ENCODE peak calls at places on chromosomes 16 and 17, in nine cellular contexts. One of them, this sample, is unnamed.

GRCh38 chr17:56834380-56835258 is 668 bp downstream of the DGKE start:
- DNase-seq in hepatocyte: peak; percentile 78
- DNase-seq in upper lobe of right lung: peak; percentile 79
- DNase-seq in CD8-positive, alpha-beta memory T cell: peak; percentile 68
- DNase-seq in stomach: peak; percentile 64
- DNase-seq in sigmoid colon: peak; percentile 76
- DNase-seq in naive thymus-derived CD4-positive, alpha-beta T cell: peak; percentile 76
- DNase-seq in PC-9: peak; percentile 61
- DNase-seq in HAP-1: peak; percentile 73
- DNase-seq in this sample: peak; percentile 65

GRCh38 chr17:44386182-44386525 is 3.3 kb downstream of the ITGA2B start:
- DNase-seq in PC-9: no peak
- DNase-seq in naive thymus-derived CD4-positive, alpha-beta T cell: no peak
- DNase-seq in hepatocyte: no peak
- DNase-seq in HAP-1: no peak
- DNase-seq in upper lobe of right lung: no peak
- DNase-seq in CD8-positive, alpha-beta memory T cell: no peak
- DNase-seq in sigmoid colon: no peak
- DNase-seq in stomach: no peak
- DNase-seq in this sample: no peak

GRCh38 chr16:75566889-75567255 is 693 bp downstream of the GABARAPL2 start:
- DNase-seq in naive thymus-derived CD4-positive, alpha-beta T cell: peak; percentile 20
- DNase-seq in stomach: no peak
- DNase-seq in sigmoid colon: no peak
- DNase-seq in upper lobe of right lung: no peak
- DNase-seq in CD8-positive, alpha-beta memory T cell: peak; percentile 10
- DNase-seq in HAP-1: peak; percentile 35
- DNase-seq in hepatocyte: peak; percentile 37
- DNase-seq in PC-9: no peak
- DNase-seq in this sample: peak; percentile 64

GRCh38 chr16:83826146-83826913 is 18.6 kb downstream of the HSBP1 start:
- DNase-seq in sigmoid colon: peak; percentile 95
- DNase-seq in naive thymus-derived CD4-positive, alpha-beta T cell: peak; percentile 74
- DNase-seq in hepatocyte: peak; percentile 89
- DNase-seq in upper lobe of right lung: peak; percentile 91
- DNase-seq in CD8-positive, alpha-beta memory T cell: peak; percentile 52
- DNase-seq in HAP-1: peak; percentile 92
- DNase-seq in stomach: peak; percentile 93
- DNase-seq in PC-9: peak; percentile 88
- DNase-seq in this sample: peak; percentile 89

GRCh38 chr16:54545890-54546476 is 259.4 kb upstream of the IRX3 start:
- DNase-seq in PC-9: no peak
- DNase-seq in naive thymus-derived CD4-positive, alpha-beta T cell: no peak
- DNase-seq in HAP-1: no peak
- DNase-seq in hepatocyte: no peak
- DNase-seq in upper lobe of right lung: no peak
- DNase-seq in stomach: no peak
- DNase-seq in sigmoid colon: no peak
- DNase-seq in CD8-positive, alpha-beta memory T cell: no peak
- DNase-seq in this sample: no peak

GRCh38 chr17:75827291-75828050 is 16.7 kb downstream of the UNC13D start:
- DNase-seq in PC-9: no peak
- DNase-seq in CD8-positive, alpha-beta memory T cell: peak; percentile 72
- DNase-seq in hepatocyte: peak; percentile 75
- DNase-seq in HAP-1: peak; percentile 76
- DNase-seq in sigmoid colon: peak; percentile 91
- DNase-seq in upper lobe of right lung: no peak
- DNase-seq in stomach: peak; percentile 62
- DNase-seq in naive thymus-derived CD4-positive, alpha-beta T cell: peak; percentile 66
- DNase-seq in this sample: peak; percentile 92

GRCh38 chr17:885971-886571 is 93.5 kb downstream of the NXN start:
- DNase-seq in hepatocyte: no peak
- DNase-seq in naive thymus-derived CD4-positive, alpha-beta T cell: no peak
- DNase-seq in stomach: peak; percentile 72
- DNase-seq in CD8-positive, alpha-beta memory T cell: no peak
- DNase-seq in upper lobe of right lung: no peak
- DNase-seq in sigmoid colon: peak; percentile 97
- DNase-seq in HAP-1: no peak
- DNase-seq in PC-9: no peak
- DNase-seq in this sample: no peak

GRCh38 chr17:43868236-43868994 is 21.4 kb downstream of the CD300LG start:
- DNase-seq in HAP-1: no peak
- DNase-seq in CD8-positive, alpha-beta memory T cell: no peak
- DNase-seq in hepatocyte: no peak
- DNase-seq in upper lobe of right lung: no peak
- DNase-seq in PC-9: no peak
- DNase-seq in sigmoid colon: peak; percentile 19
- DNase-seq in stomach: no peak
- DNase-seq in naive thymus-derived CD4-positive, alpha-beta T cell: no peak
- DNase-seq in this sample: no peak

GRCh38 chr17:694239-694638 is 20.4 kb downstream of the VPS53 start:
- DNase-seq in PC-9: peak; percentile 80
- DNase-seq in sigmoid colon: no peak
- DNase-seq in hepatocyte: peak; percentile 49
- DNase-seq in CD8-positive, alpha-beta memory T cell: no peak
- DNase-seq in stomach: no peak
- DNase-seq in upper lobe of right lung: no peak
- DNase-seq in naive thymus-derived CD4-positive, alpha-beta T cell: no peak
- DNase-seq in HAP-1: no peak
- DNase-seq in this sample: no peak

GRCh38 chr16:81633147-81633619 is 145.9 kb upstream of the PLCG2 start:
- DNase-seq in upper lobe of right lung: no peak
- DNase-seq in PC-9: peak; percentile 73
- DNase-seq in stomach: no peak
- DNase-seq in hepatocyte: no peak
- DNase-seq in sigmoid colon: no peak
- DNase-seq in CD8-positive, alpha-beta memory T cell: no peak
- DNase-seq in naive thymus-derived CD4-positive, alpha-beta T cell: no peak
- DNase-seq in HAP-1: no peak
- DNase-seq in this sample: peak; percentile 76

GRCh38 chr16:29784901-29785500 is 5.5 kb upstream of the KIF22 start:
- DNase-seq in sigmoid colon: peak; percentile 84
- DNase-seq in PC-9: no peak
- DNase-seq in stomach: peak; percentile 67
- DNase-seq in HAP-1: no peak
- DNase-seq in naive thymus-derived CD4-positive, alpha-beta T cell: peak; percentile 74
- DNase-seq in CD8-positive, alpha-beta memory T cell: peak; percentile 62
- DNase-seq in upper lobe of right lung: peak; percentile 83
- DNase-seq in hepatocyte: peak; percentile 82
- DNase-seq in this sample: peak; percentile 97

GRCh38 chr17:76824103-76824502 is 44.1 kb upstream of the MGAT5B start:
- DNase-seq in PC-9: no peak
- DNase-seq in sigmoid colon: no peak
- DNase-seq in HAP-1: no peak
- DNase-seq in hepatocyte: no peak
- DNase-seq in CD8-positive, alpha-beta memory T cell: no peak
- DNase-seq in naive thymus-derived CD4-positive, alpha-beta T cell: no peak
- DNase-seq in stomach: no peak
- DNase-seq in upper lobe of right lung: no peak
- DNase-seq in this sample: no peak

GRCh38 chr17:73998246-73999220 is 204.9 kb upstream of the RPL38 start:
- DNase-seq in hepatocyte: peak; percentile 76
- DNase-seq in CD8-positive, alpha-beta memory T cell: peak; percentile 13
- DNase-seq in sigmoid colon: no peak
- DNase-seq in stomach: peak; percentile 70
- DNase-seq in HAP-1: peak; percentile 78
- DNase-seq in upper lobe of right lung: peak; percentile 79
- DNase-seq in naive thymus-derived CD4-positive, alpha-beta T cell: peak; percentile 70
- DNase-seq in PC-9: peak; percentile 45
- DNase-seq in this sample: peak; percentile 85

GRCh38 chr17:64572682-64573154 is 65.9 kb downstream of the CEP95 start:
- DNase-seq in naive thymus-derived CD4-positive, alpha-beta T cell: peak; percentile 8
- DNase-seq in PC-9: no peak
- DNase-seq in stomach: no peak
- DNase-seq in upper lobe of right lung: no peak
- DNase-seq in hepatocyte: no peak
- DNase-seq in CD8-positive, alpha-beta memory T cell: no peak
- DNase-seq in sigmoid colon: no peak
- DNase-seq in HAP-1: no peak
- DNase-seq in this sample: no peak

GRCh38 chr17:55479903-55480302 is 31.3 kb downstream of the SMIM36 start:
- DNase-seq in sigmoid colon: no peak
- DNase-seq in hepatocyte: no peak
- DNase-seq in stomach: no peak
- DNase-seq in PC-9: no peak
- DNase-seq in naive thymus-derived CD4-positive, alpha-beta T cell: no peak
- DNase-seq in HAP-1: no peak
- DNase-seq in CD8-positive, alpha-beta memory T cell: no peak
- DNase-seq in upper lobe of right lung: no peak
- DNase-seq in this sample: no peak

GRCh38 chr16:2208772-2209171 is 1.9 kb downstream of the BRICD5 start:
- DNase-seq in naive thymus-derived CD4-positive, alpha-beta T cell: no peak
- DNase-seq in CD8-positive, alpha-beta memory T cell: no peak
- DNase-seq in HAP-1: no peak
- DNase-seq in upper lobe of right lung: no peak
- DNase-seq in hepatocyte: no peak
- DNase-seq in sigmoid colon: no peak
- DNase-seq in PC-9: no peak
- DNase-seq in stomach: no peak
- DNase-seq in this sample: no peak

GRCh38 chr16:79348521-79349306 is 251.8 kb downstream of the MAF start:
- DNase-seq in sigmoid colon: no peak
- DNase-seq in hepatocyte: no peak
- DNase-seq in HAP-1: no peak
- DNase-seq in upper lobe of right lung: no peak
- DNase-seq in stomach: no peak
- DNase-seq in PC-9: no peak
- DNase-seq in CD8-positive, alpha-beta memory T cell: no peak
- DNase-seq in naive thymus-derived CD4-positive, alpha-beta T cell: no peak
- DNase-seq in this sample: no peak
- H3K4me1 ChIP-seq in sigmoid colon: no peaks in the 10 kb centered on the region
- H3K4me1 ChIP-seq in hepatocyte: no peaks in the 10 kb centered on the region
- H3K4me1 ChIP-seq in HAP-1: no peaks in the 10 kb centered on the region
- H3K4me1 ChIP-seq in upper lobe of right lung: no peaks in the 10 kb centered on the region
- H3K4me1 ChIP-seq in stomach: no peaks in the 10 kb centered on the region
- H3K4me1 ChIP-seq in PC-9: no peaks in the 10 kb centered on the region
- H3K4me1 ChIP-seq in CD8-positive, alpha-beta memory T cell: no peaks in the 10 kb centered on the region
- H3K4me1 ChIP-seq in naive thymus-derived CD4-positive, alpha-beta T cell: no peaks in the 10 kb centered on the region
- H3K4me1 ChIP-seq in this sample: peaks cover 23% of the 10 kb centered on the region

DNA sequence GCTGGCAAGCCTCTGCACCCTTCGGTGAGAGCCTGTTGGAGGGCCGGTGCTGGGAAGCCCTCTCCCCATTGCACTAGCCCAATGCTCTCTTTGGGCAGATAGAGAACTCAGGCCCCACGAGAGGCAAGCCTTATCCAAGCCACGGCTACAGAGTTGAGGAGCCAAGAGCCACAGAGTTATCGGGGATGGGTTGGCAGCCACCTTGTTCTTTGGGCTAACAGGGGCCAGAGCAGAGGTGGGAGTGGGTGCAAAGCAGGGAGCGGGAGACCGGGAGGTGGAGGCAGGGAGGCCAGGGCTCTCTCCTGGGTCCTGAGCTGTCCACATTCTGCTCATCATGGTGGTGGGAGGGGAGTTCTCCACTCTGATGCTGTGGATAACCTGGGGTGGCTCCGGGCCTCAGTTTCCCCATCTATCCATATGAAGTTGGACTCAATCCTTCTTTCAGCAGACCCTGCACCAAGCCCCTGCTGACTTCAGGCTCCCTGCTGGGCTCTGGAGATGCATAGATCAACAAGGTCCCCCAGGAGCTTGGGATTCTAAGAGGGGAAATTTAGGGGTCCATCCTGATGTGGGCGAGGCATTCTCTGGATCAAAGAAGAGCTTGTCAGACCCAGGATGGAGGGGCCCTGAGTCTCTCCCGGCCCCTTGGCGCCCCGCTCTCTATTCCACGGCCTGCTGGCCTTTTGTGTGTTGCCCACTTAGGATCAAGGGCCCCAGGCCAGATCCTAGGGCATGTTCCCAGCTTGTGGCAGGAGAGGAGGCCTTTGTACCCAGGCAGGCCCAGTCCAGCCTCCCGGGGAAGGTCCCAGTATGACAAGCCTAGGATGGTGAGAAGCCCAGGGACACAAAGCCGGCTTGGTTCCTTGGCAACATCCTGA is 557 bp upstream of the CX3CL1 start:
- DNase-seq in HAP-1: no peak
- DNase-seq in hepatocyte: no peak
- DNase-seq in CD8-positive, alpha-beta memory T cell: no peak
- DNase-seq in stomach: no peak
- DNase-seq in naive thymus-derived CD4-positive, alpha-beta T cell: no peak
- DNase-seq in sigmoid colon: no peak
- DNase-seq in upper lobe of right lung: no peak
- DNase-seq in PC-9: no peak
- DNase-seq in this sample: no peak
- H3K4me3 ChIP-seq in HAP-1: no peak overlapping the region
- H3K4me3 ChIP-seq in hepatocyte: no peak overlapping the region
- H3K4me3 ChIP-seq in CD8-positive, alpha-beta memory T cell: no peak overlapping the region
- H3K4me3 ChIP-seq in stomach: peak overlapping the region; percentile 42
- H3K4me3 ChIP-seq in naive thymus-derived CD4-positive, alpha-beta T cell: no peak overlapping the region
- H3K4me3 ChIP-seq in sigmoid colon: no peak overlapping the region
- H3K4me3 ChIP-seq in upper lobe of right lung: peak overlapping the region; percentile 47
- H3K4me3 ChIP-seq in PC-9: no peak overlapping the region
- H3K4me3 ChIP-seq in this sample: peak overlapping the region; percentile 46

GRCh38 chr17:59367657-59368045 is 36.2 kb downstream of the YPEL2 start:
- DNase-seq in hepatocyte: peak; percentile 30
- DNase-seq in PC-9: peak; percentile 38
- DNase-seq in naive thymus-derived CD4-positive, alpha-beta T cell: no peak
- DNase-seq in CD8-positive, alpha-beta memory T cell: no peak
- DNase-seq in stomach: no peak
- DNase-seq in sigmoid colon: no peak
- DNase-seq in HAP-1: no peak
- DNase-seq in upper lobe of right lung: no peak
- DNase-seq in this sample: no peak
- H3K4me1 ChIP-seq in hepatocyte: peaks cover 77% of the 10 kb centered on the region
- H3K4me1 ChIP-seq in PC-9: peaks cover 71% of the 10 kb centered on the region
- H3K4me1 ChIP-seq in naive thymus-derived CD4-positive, alpha-beta T cell: peaks cover 15% of the 10 kb centered on the region
- H3K4me1 ChIP-seq in CD8-positive, alpha-beta memory T cell: peaks cover 79% of the 10 kb centered on the region
- H3K4me1 ChIP-seq in stomach: peaks cover 99% of the 10 kb centered on the region
- H3K4me1 ChIP-seq in sigmoid colon: peaks cover 98% of the 10 kb centered on the region
- H3K4me1 ChIP-seq in HAP-1: peaks cover 8% of the 10 kb centered on the region
- H3K4me1 ChIP-seq in upper lobe of right lung: peaks cover 84% of the 10 kb centered on the region
- H3K4me1 ChIP-seq in this sample: peaks cover 39% of the 10 kb centered on the region

GRCh38 chr17:78759969-78760352 is 22.1 kb downstream of the CYTH1 start:
- DNase-seq in stomach: no peak
- DNase-seq in HAP-1: no peak
- DNase-seq in hepatocyte: no peak
- DNase-seq in PC-9: no peak
- DNase-seq in upper lobe of right lung: no peak
- DNase-seq in naive thymus-derived CD4-positive, alpha-beta T cell: no peak
- DNase-seq in CD8-positive, alpha-beta memory T cell: no peak
- DNase-seq in sigmoid colon: no peak
- DNase-seq in this sample: no peak

GRCh38 chr17:78764871-78765270 is 17.2 kb downstream of the CYTH1 start:
- DNase-seq in HAP-1: no peak
- DNase-seq in upper lobe of right lung: no peak
- DNase-seq in sigmoid colon: no peak
- DNase-seq in stomach: no peak
- DNase-seq in naive thymus-derived CD4-positive, alpha-beta T cell: no peak
- DNase-seq in CD8-positive, alpha-beta memory T cell: no peak
- DNase-seq in PC-9: no peak
- DNase-seq in hepatocyte: no peak
- DNase-seq in this sample: no peak

GRCh38 chr17:78762007-78762406 is 20.1 kb downstream of the CYTH1 start:
- DNase-seq in stomach: no peak
- DNase-seq in hepatocyte: no peak
- DNase-seq in CD8-positive, alpha-beta memory T cell: no peak
- DNase-seq in HAP-1: no peak
- DNase-seq in PC-9: no peak
- DNase-seq in sigmoid colon: no peak
- DNase-seq in upper lobe of right lung: no peak
- DNase-seq in naive thymus-derived CD4-positive, alpha-beta T cell: no peak
- DNase-seq in this sample: no peak

GRCh38 chr17:78763561-78763960 is 18.5 kb downstream of the CYTH1 start:
- DNase-seq in HAP-1: no peak
- DNase-seq in naive thymus-derived CD4-positive, alpha-beta T cell: no peak
- DNase-seq in sigmoid colon: no peak
- DNase-seq in upper lobe of right lung: no peak
- DNase-seq in PC-9: no peak
- DNase-seq in CD8-positive, alpha-beta memory T cell: no peak
- DNase-seq in hepatocyte: no peak
- DNase-seq in stomach: no peak
- DNase-seq in this sample: no peak

GRCh38 chr17:78759203-78759968 is 22.7 kb downstream of the CYTH1 start:
- DNase-seq in CD8-positive, alpha-beta memory T cell: peak; percentile 85
- DNase-seq in hepatocyte: peak; percentile 52
- DNase-seq in upper lobe of right lung: peak; percentile 77
- DNase-seq in sigmoid colon: no peak
- DNase-seq in naive thymus-derived CD4-positive, alpha-beta T cell: peak; percentile 95
- DNase-seq in PC-9: no peak
- DNase-seq in stomach: peak; percentile 85
- DNase-seq in HAP-1: peak; percentile 84
- DNase-seq in this sample: no peak
- H3K4me3 ChIP-seq in CD8-positive, alpha-beta memory T cell: peak overlapping the region; percentile 38
- H3K4me3 ChIP-seq in hepatocyte: no peak overlapping the region
- H3K4me3 ChIP-seq in upper lobe of right lung: no peak overlapping the region
- H3K4me3 ChIP-seq in sigmoid colon: no peak overlapping the region
- H3K4me3 ChIP-seq in naive thymus-derived CD4-positive, alpha-beta T cell: peak overlapping the region; percentile 53
- H3K4me3 ChIP-seq in PC-9: no peak overlapping the region
- H3K4me3 ChIP-seq in stomach: no peak overlapping the region
- H3K4me3 ChIP-seq in HAP-1: no peak overlapping the region
- H3K4me3 ChIP-seq in this sample: no peak overlapping the region

This sample was measured in GM23338.